ENCODE peak calls at places on chromosome 4, in four cellular contexts. Z is brain microvascular endothelial cell, P is tibial nerve, D is left lung. V is an unnamed sample.

GRCh38 chr4:86032476-86033022 is 327.3 kb downstream of the MAPK10 start:
- DNase-seq in D (no peak), P (no peak), Z (peak; percentile 79), V (no peak)

GRCh38 chr4:98485816-98486355 is 172.5 kb downstream of the TSPAN5 start:
- DNase-seq in P (no peak), D (no peak), Z (no peak), V (no peak)

GRCh38 chr4:158670975-158671664 is 567 bp downstream of the C4orf46 start:
- DNase-seq in Z (peak; percentile 70), D (peak; percentile 68), P (peak; percentile 35), V (no peak)

GRCh38 chr4:148163011-148163410 is 279.2 kb downstream of the NR3C2 start:
- DNase-seq in Z (no peak), P (no peak), D (no peak), V (no peak)

GRCh38 chr4:145779319-145779801 is 99.4 kb downstream of the C4orf51 start:
- DNase-seq in P (no peak), Z (no peak), D (no peak), V (no peak)

GRCh38 chr4:87120411-87121162 is 99.8 kb downstream of the KLHL8 start:
- DNase-seq in Z (peak; percentile 49), P (peak; percentile 47), D (peak; percentile 68), V (no peak)

GRCh38 chr4:77170926-77171325 is 13.9 kb downstream of the CCNG2 start:
- DNase-seq in D (no peak), Z (no peak), P (no peak), V (no peak)

GRCh38 chr4:149095798-149096197 is 653.6 kb upstream of the NR3C2 start:
- DNase-seq in Z (peak; percentile 2), D (no peak), P (no peak), V (no peak)

GRCh38 chr4:136918772-136919171 is 613.5 kb downstream of the PCDH18 start:
- DNase-seq in Z (no peak), D (no peak), P (no peak), V (no peak)

GRCh38 chr4:183783933-183784622 is 121.0 kb upstream of the STOX2 start:
- DNase-seq in P (no peak), Z (no peak), D (no peak), V (no peak)

GRCh38 chr4:131764730-131765129 is 1384.4 kb upstream of the PCDH10 start:
- DNase-seq in P (no peak), D (no peak), Z (no peak), V (no peak)

GRCh38 chr4:8342651-8343050 is 73.1 kb downstream of the HTRA3 start:
- DNase-seq in Z (no peak), P (no peak), D (no peak), V (no peak)

GRCh38 chr4:71366776-71367175 is 28.0 kb downstream of the SLC4A4 start:
- DNase-seq in Z (no peak), P (no peak), D (no peak), V (no peak)

GRCh38 chr4:53702334-53703266 is 111.3 kb upstream of the LNX1 start:
- DNase-seq in P (peak; percentile 70), Z (peak; percentile 77), D (peak; percentile 75), V (no peak)

GRCh38 chr4:51835079-51835478 is 7.9 kb upstream of the DCUN1D4 start:
- DNase-seq in D (no peak), P (no peak), Z (no peak), V (no peak)

GRCh38 chr4:45100936-45101818 is 374.8 kb upstream of the GNPDA2 start:
- DNase-seq in D (no peak), Z (no peak), P (no peak), V (no peak)

GRCh38 chr4:47704693-47705325 is 133.1 kb downstream of the CORIN start:
- DNase-seq in D (peak; percentile 42), P (no peak), Z (peak; percentile 35), V (no peak)

GRCh38 chr4:158996669-158997074 is 106.2 kb upstream of the RAPGEF2 start:
- DNase-seq in D (no peak), P (no peak), Z (peak; percentile 94), V (no peak)

GRCh38 chr4:112747035-112747434 is 110.1 kb downstream of the LARP7 start:
- DNase-seq in D (no peak), Z (no peak), P (no peak), V (no peak)

GRCh38 chr4:44421330-44421729 is 27.3 kb downstream of the KCTD8 start:
- DNase-seq in Z (no peak), D (no peak), P (no peak), V (no peak)

GRCh38 chr4:53515076-53515475 is 76.2 kb downstream of the LNX1 start:
- DNase-seq in Z (no peak), D (no peak), P (no peak), V (no peak)

GRCh38 chr4:24057915-24058559 is 168.2 kb upstream of the PPARGC1A start:
- DNase-seq in Z (no peak), P (no peak), D (no peak), V (no peak)

GRCh38 chr4:112517067-112517588 is 1.1 kb upstream of the NEUROG2 start:
- DNase-seq in Z (no peak), D (no peak), P (no peak), V (no peak)

GRCh38 chr4:33494150-33494549 is 2750.2 kb downstream of the ARAP2 start:
- DNase-seq in Z (no peak), P (no peak), D (no peak), V (no peak)

GRCh38 chr4:13543648-13544555 is at the start of gene NKX3-2:
- DNase-seq in D (no peak), P (no peak), Z (no peak), V (no peak)

GRCh38 chr4:137641554-137641953 is 109.3 kb upstream of the PCDH18 start:
- DNase-seq in D (no peak), P (no peak), Z (peak; percentile 22), V (no peak)

GRCh38 chr4:169348541-169348940 is 77.8 kb upstream of the SH3RF1 start:
- DNase-seq in P (no peak), D (no peak), Z (no peak), V (no peak)

GRCh38 chr4:5921074-5921473 is 28.2 kb upstream of the CRMP1 start:
- DNase-seq in Z (no peak), D (no peak), P (no peak), V (no peak)

GRCh38 chr4:175087156-175087555 is 169.0 kb downstream of the ADAM29 start:
- DNase-seq in D (no peak), Z (no peak), P (no peak), V (no peak)

GRCh38 chr4:185096032-185096653 is 46.9 kb upstream of the SLC25A4 start:
- DNase-seq in Z (peak; percentile 33), D (no peak), P (no peak), V (peak; percentile 20)

GRCh38 chr4:177008071-177008835 is 215.5 kb upstream of the VEGFC start:
- DNase-seq in D (no peak), Z (peak; percentile 57), P (no peak), V (no peak)

GRCh38 chr4:48813984-48814383 is 16.9 kb upstream of the OCIAD1 start:
- DNase-seq in P (no peak), D (no peak), Z (no peak), V (no peak)

GRCh38 chr4:127188847-127189246 is 443.9 kb upstream of the INTU start:
- DNase-seq in P (no peak), D (no peak), Z (no peak), V (no peak)

GRCh38 chr4:28686618-28687017 is 1826.0 kb downstream of the STIM2 start:
- DNase-seq in P (no peak), Z (peak; percentile 27), D (no peak), V (no peak)

GRCh38 chr4:144645621-144646522 is at the start of gene HHIP:
- DNase-seq in Z (peak; percentile 87), P (peak; percentile 33), D (peak; percentile 66), V (no peak)

GRCh38 chr4:153541426-153542096 is 75.4 kb downstream of the TMEM131L start:
- DNase-seq in P (no peak), Z (peak; percentile 95), D (no peak), V (no peak)
- H3K4me3 ChIP-seq in P (no peak overlapping the region), Z (no peak overlapping the region), D (no peak overlapping the region), V (no peak overlapping the region)

GRCh38 chr4:82790060-82790660 is 8.4 kb downstream of the SCD5 start:
- DNase-seq in P (no peak), Z (no peak), D (no peak), V (no peak)

GRCh38 chr4:82791179-82791578 is 7.4 kb downstream of the SCD5 start:
- DNase-seq in Z (no peak), P (no peak), D (no peak), V (no peak)

GRCh38 chr4:82787342-82787741 is 11.3 kb downstream of the SCD5 start:
- DNase-seq in D (no peak), Z (no peak), P (no peak), V (no peak)

GRCh38 chr4:82786794-82787193 is 11.8 kb downstream of the SCD5 start:
- DNase-seq in D (no peak), P (no peak), Z (no peak), V (no peak)

GRCh38 chr4:82789377-82789776 is 9.2 kb downstream of the SCD5 start:
- DNase-seq in D (no peak), Z (no peak), P (no peak), V (peak; percentile 4)
- H3K27me3 ChIP-seq in D (no peaks in the 10 kb centered on the region), Z (no peaks in the 10 kb centered on the region), P (no peaks in the 10 kb centered on the region), V (no peaks in the 10 kb centered on the region)

DNA sequence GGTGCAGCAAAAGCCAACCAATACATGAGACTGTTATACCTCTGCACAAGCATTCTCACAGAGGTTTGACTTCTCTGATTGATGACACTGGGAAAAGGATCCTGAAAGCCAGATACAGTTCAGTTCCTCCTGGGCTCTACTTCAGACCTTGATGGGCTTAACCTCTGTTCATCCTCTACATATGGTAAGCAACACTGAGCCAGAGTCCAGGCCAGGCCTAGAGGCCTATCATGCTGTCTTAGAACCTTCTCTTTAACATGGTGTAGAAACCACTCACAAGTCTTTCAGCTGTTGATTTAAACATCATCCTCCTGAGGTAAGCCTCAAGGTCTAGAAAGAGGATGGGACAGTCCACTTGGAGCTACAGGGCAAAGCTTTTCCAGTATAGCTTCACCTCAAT is 9.2 kb downstream of the MAD2L1 start:
- DNase-seq in Z (no peak), P (no peak), D (no peak), V (no peak)
- H3K36me3 ChIP-seq in Z (no peaks in the 10 kb centered on the region), P (no peaks in the 10 kb centered on the region), D (no peaks in the 10 kb centered on the region), V (no peaks in the 10 kb centered on the region)

DNA sequence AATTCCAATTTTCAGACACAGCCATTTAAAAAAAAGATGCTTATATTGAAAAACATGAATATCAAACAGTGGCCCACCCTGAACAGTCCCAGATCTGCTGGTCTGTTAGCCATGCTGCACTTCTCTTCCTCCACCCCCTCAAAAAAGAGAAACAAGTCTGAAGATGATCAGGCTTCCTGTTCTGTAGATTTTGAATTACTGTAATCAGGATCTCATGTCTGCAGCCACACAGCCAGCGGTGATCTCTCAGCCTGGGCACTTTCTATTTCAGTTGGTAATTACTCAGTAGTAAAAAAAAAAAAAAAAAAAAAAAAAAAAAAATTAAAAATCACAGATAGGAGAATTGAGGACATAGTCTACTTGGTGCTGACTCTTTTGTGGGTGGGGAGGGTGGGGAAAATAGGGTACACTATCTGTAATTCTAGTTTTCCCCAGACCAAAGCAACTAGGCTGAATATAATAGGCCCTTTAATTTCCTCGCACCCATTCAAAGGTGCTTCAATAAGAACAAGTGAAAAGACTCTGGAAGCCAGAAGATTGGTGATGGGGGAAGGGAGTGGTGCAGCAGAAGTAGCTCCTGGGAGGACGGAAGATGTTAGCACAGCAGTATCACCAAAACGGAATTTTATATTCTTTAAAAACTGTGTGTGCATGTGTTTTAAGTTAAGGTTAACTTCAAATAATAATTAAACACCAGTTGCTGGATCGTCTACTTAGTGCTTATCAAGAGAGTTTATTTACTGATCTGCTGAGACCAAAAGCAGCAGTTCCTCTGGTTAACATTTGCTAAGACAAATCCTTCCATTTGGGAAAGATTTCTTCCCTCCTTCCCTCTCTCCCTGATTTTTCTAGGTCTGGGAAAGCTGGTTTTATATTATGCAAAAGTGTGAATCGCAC is 47.1 kb downstream of the SPRY1 start:
- DNase-seq in Z (no peak), D (no peak), P (no peak), V (no peak)
- H3K4me3 ChIP-seq in Z (no peak overlapping the region), D (no peak overlapping the region), P (no peak overlapping the region), V (peak overlapping the region; percentile 26)

V was measured in CD8-positive, alpha-beta T cell.